ENCODE peak calls at places on chromosomes 3 and 15, in seven cellular contexts. C is HEK293T, J is K562, B is WTC11, R is H1, T is HepG2, O is GM12878. H is an unnamed sample.

GRCh38 chr3:45592405-45592804 is 2.1 kb upstream of the LIMD1 start:
- DNase-seq in R (no peak), J (no peak), C (no peak), T (no peak), O (no peak), B (no peak), H (no peak)

GRCh38 chr3:109921509-109921908 is 584.2 kb upstream of the DPPA4 start:
- DNase-seq in B (no peak), T (no peak), O (no peak), R (no peak), J (no peak), C (no peak), H (no peak)

GRCh38 chr3:186340211-186340610 is 21.8 kb downstream of the DGKG start:
- DNase-seq in O (no peak), T (no peak), R (no peak), B (no peak), J (no peak), C (no peak), H (no peak)

GRCh38 chr3:175651716-175652115 is 792.6 kb downstream of the NAALADL2 start:
- DNase-seq in T (no peak), C (no peak), R (no peak), B (no peak), O (no peak), J (no peak), H (no peak)

GRCh38 chr3:82927309-82928253 is 1166.1 kb upstream of the GBE1 start:
- DNase-seq in T (peak), B (no peak), J (no peak), C (no peak), R (no peak), O (no peak), H (no peak)

GRCh38 chr15:65275104-65275727 is 11.5 kb downstream of the PARP16 start:
- DNase-seq in O (no peak), C (no peak), T (no peak), J (no peak), B (no peak), R (no peak), H (no peak)

GRCh38 chr3:182725372-182726251 is 67.7 kb upstream of the ATP11B start:
- DNase-seq in T (no peak), B (no peak), R (no peak), O (no peak), C (no peak), J (no peak), H (no peak)

GRCh38 chr3:51709004-51709420 is 2.1 kb downstream of the GRM2 start:
- DNase-seq in B (peak), R (no peak), J (no peak), T (no peak), O (no peak), C (no peak), H (no peak)

GRCh38 chr15:40782609-40783227 is 12.9 kb downstream of the C15orf62 start:
- DNase-seq in C (peak), R (peak), J (peak), T (peak), O (no peak), B (peak), H (peak)

GRCh38 chr3:194931366-194931765 is 245.7 kb downstream of the FAM43A start:
- DNase-seq in B (no peak), O (no peak), R (no peak), J (no peak), T (no peak), C (no peak), H (no peak)

GRCh38 chr3:99645277-99646106 is 7.1 kb downstream of the COL8A1 start:
- DNase-seq in O (no peak), T (peak), J (peak), B (peak), C (peak), R (no peak), H (peak)

DNA sequence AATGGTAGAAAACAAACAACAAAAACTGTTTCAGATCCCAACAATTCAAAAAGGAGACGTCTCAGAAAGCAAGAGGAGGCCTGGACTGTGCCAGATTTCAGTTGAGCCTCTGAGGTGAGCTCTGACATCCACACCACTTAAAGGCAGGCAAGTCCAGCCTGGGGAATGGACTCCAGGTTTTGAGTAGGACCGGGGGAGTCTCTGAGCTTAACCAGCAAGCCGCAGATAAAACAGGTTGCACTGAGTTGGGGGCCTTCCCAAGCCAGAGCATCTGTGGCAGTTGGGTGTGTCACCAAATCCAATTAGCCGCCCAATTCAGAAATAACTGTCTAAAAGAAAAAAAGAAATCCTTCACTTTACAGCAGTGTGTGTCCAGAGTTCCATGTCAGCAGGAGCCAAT is 54.7 kb downstream of the OXNAD1 start:
- DNase-seq in O (no peak), C (no peak), T (no peak), R (no peak), B (no peak), J (peak), H (no peak)
- TF ChIP-seq SP1 in O (no peak), C (no peak), T (no peak), R (no peak), B (no peak), J (no peak), H (no peak)

GRCh38 chr3:159263750-159264561 is 462.1 kb downstream of the MFSD1 start:
- DNase-seq in T (peak), B (peak), R (no peak), C (peak), J (peak), O (no peak), H (peak)

GRCh38 chr3:159257954-159258353 is 456.1 kb downstream of the MFSD1 start:
- DNase-seq in T (no peak), B (no peak), C (no peak), R (no peak), J (no peak), O (no peak), H (no peak)

GRCh38 chr3:159265705-159266104 is 463.9 kb downstream of the MFSD1 start:
- DNase-seq in C (no peak), T (no peak), J (no peak), B (no peak), R (no peak), O (no peak), H (no peak)

GRCh38 chr3:159260049-159260662 is 458.3 kb downstream of the MFSD1 start:
- DNase-seq in O (no peak), J (peak), B (peak), T (peak), C (peak), R (no peak), H (peak)
- TF ChIP-seq SP1 in O (no peak), J (no peak), B (no peak), T (no peak), C (no peak), R (no peak), H (no peak)

GRCh38 chr15:60318236-60318867 is 79.4 kb downstream of the ANXA2 start:
- DNase-seq in R (no peak), O (no peak), B (no peak), J (no peak), T (no peak), C (no peak), H (no peak)

GRCh38 chr15:60320365-60320764 is 77.4 kb downstream of the ANXA2 start:
- DNase-seq in B (no peak), O (no peak), T (no peak), J (no peak), C (no peak), R (no peak), H (no peak)

GRCh38 chr15:60315878-60316277 is 81.9 kb downstream of the ANXA2 start:
- DNase-seq in C (no peak), R (no peak), B (no peak), T (no peak), O (no peak), J (no peak), H (no peak)

GRCh38 chr15:60316961-60317360 is 80.8 kb downstream of the ANXA2 start:
- DNase-seq in B (no peak), O (no peak), C (no peak), R (no peak), J (no peak), T (no peak), H (no peak)
- TF ChIP-seq SP1 in B (no peak), O (no peak), C (no peak), R (no peak), J (no peak), T (no peak), H (no peak)

GRCh38 chr3:133962879-133963278 is 66.8 kb downstream of the SLCO2A1 start:
- DNase-seq in B (no peak), T (no peak), C (no peak), J (no peak), R (no peak), O (no peak), H (no peak)
- TF ChIP-seq SP1 in B (no peak), T (no peak), C (no peak), J (no peak), R (no peak), O (no peak), H (no peak)

GRCh38 chr15:37220949-37221670 is 120.8 kb upstream of the MEIS2 start:
- DNase-seq in T (no peak), J (no peak), B (no peak), C (no peak), O (no peak), R (no peak), H (no peak)
- TF ChIP-seq SP1 in T (no peak), J (no peak), B (no peak), C (no peak), O (no peak), R (no peak), H (no peak)

GRCh38 chr15:41853191-41853590 is 14.5 kb downstream of the PLA2G4B start:
- DNase-seq in T (no peak), O (no peak), R (no peak), C (no peak), B (no peak), J (no peak), H (no peak)
- TF ChIP-seq SP1 in T (no peak), O (no peak), R (no peak), C (no peak), B (no peak), J (no peak), H (no peak)